ENCODE peak calls at places on chromosomes 1 and 21, in four cellular contexts. X is left ventricle myocardium inferior, R is esophagus squamous epithelium, B is Peyer's patch. E is an unnamed sample.

GRCh38 chr1:200453544-200453905 is 43.7 kb upstream of the ZNF281 start:
- DNase-seq in R (no peak), X (no peak), B (no peak), E (no peak)

GRCh38 chr1:65844990-65845757 is 52.5 kb downstream of the PDE4B start:
- DNase-seq in B (no peak), X (no peak), R (no peak), E (no peak)

GRCh38 chr1:243609698-243610097 is 240.3 kb downstream of the AKT3 start:
- DNase-seq in R (no peak), B (no peak), X (no peak), E (no peak)

GRCh38 chr21:31180256-31181088 is 142.2 kb upstream of the KRTAP19-8 start:
- DNase-seq in X (no peak), B (no peak), R (no peak), E (no peak)

GRCh38 chr1:110478886-110479285 is 27.9 kb downstream of the PROK1 start:
- DNase-seq in R (no peak), B (no peak), X (no peak), E (no peak)

GRCh38 chr1:85581802-85582686 is 1.5 kb downstream of the CCN1 start:
- DNase-seq in B (no peak), R (no peak), X (peak; percentile 22), E (peak; percentile 77)

GRCh38 chr1:9840176-9840575 is 16.4 kb upstream of the CLSTN1 start:
- DNase-seq in R (no peak), X (peak; percentile 3), B (no peak), E (no peak)

GRCh38 chr1:213375002-213375401 is 324.0 kb downstream of the RPS6KC1 start:
- DNase-seq in B (no peak), R (no peak), X (no peak), E (no peak)

GRCh38 chr1:115478933-115479551 is 141.0 kb upstream of the NGF start:
- DNase-seq in X (no peak), B (no peak), R (no peak), E (no peak)

GRCh38 chr1:24379733-24380315 is 33.8 kb downstream of the STPG1 start:
- DNase-seq in R (no peak), B (no peak), X (no peak), E (no peak)

GRCh38 chr1:4915159-4915558 is 260.8 kb downstream of the AJAP1 start:
- DNase-seq in R (no peak), B (no peak), X (no peak), E (no peak)

GRCh38 chr1:87715052-87715451 is 386.4 kb downstream of the LMO4 start:
- DNase-seq in B (no peak), X (no peak), R (no peak), E (no peak)

GRCh38 chr1:22237433-22238093 is 94.7 kb upstream of the WNT4 start:
- DNase-seq in B (no peak), X (no peak), R (no peak), E (no peak)

GRCh38 chr21:38804030-38804616 is 1.6 kb upstream of the ETS2 start:
- DNase-seq in B (no peak), X (no peak), R (no peak), E (no peak)

GRCh38 chr1:178939328-178939727 is 68.5 kb upstream of the ANGPTL1 start:
- DNase-seq in R (no peak), X (no peak), B (no peak), E (peak; percentile 49)

GRCh38 chr1:113904292-113904673 is 316 bp downstream of the AP4B1 start:
- DNase-seq in B (no peak), R (no peak), X (no peak), E (no peak)

GRCh38 chr1:46342084-46342656 is 1.6 kb downstream of the NSUN4 start:
- DNase-seq in X (no peak), B (no peak), R (no peak), E (no peak)

GRCh38 chr21:31537872-31538576 is 121.5 kb upstream of the SOD1 start:
- DNase-seq in R (no peak), B (no peak), X (no peak), E (no peak)

GRCh38 chr21:38477241-38477640 is 21.0 kb downstream of the ERG start:
- DNase-seq in R (no peak), B (no peak), X (no peak), E (no peak)

GRCh38 chr1:167669209-167670139 is 39.4 kb downstream of the RCSD1 start:
- DNase-seq in X (no peak), R (no peak), B (no peak), E (no peak)

GRCh38 chr1:52032785-52033131 is 852 bp downstream of the KTI12 start:
- DNase-seq in B (peak; percentile 30), X (peak; percentile 18), R (no peak), E (peak; percentile 73)

GRCh38 chr21:39874759-39875158 is 7.5 kb downstream of the PCP4 start:
- DNase-seq in X (no peak), R (no peak), B (no peak), E (no peak)

GRCh38 chr21:35583566-35584216 is 476.6 kb downstream of the SETD4 start:
- DNase-seq in R (no peak), X (no peak), B (no peak), E (no peak)

GRCh38 chr1:231000201-231000600 is 21.3 kb downstream of the ARV1 start:
- DNase-seq in B (no peak), R (no peak), X (no peak), E (no peak)

GRCh38 chr1:231001892-231002291 is 23.0 kb downstream of the ARV1 start:
- DNase-seq in B (no peak), X (no peak), R (no peak), E (no peak)

GRCh38 chr1:230994860-230995259 is 16.0 kb downstream of the ARV1 start:
- DNase-seq in B (no peak), R (no peak), X (no peak), E (no peak)

DNA sequence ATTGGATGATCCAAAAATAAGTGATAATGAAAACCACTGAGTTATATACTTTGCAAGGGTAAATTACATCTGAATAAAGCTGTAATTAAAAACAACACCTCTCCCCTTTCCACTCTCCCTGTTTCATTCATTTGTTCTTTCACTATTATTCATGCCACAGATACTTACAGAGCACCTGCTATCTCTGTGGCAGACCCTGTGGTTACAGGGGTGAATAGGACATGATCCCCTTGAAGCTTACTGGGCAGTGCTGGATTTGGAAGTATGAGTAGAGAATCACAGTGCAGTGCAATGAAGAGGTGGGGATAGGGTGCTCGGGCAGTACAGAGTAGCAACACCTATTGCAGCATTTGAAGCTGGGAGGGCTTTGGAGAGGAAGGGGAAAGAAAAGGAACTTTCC is 21.7 kb downstream of the ARV1 start:
- DNase-seq in B (no peak), X (no peak), R (no peak), E (no peak)
- H3K36me3 ChIP-seq in B (no peaks in the 10 kb centered on the region), X (peaks cover 72% of the 10 kb centered on the region), R (peaks cover 18% of the 10 kb centered on the region), E (peaks cover 53% of the 10 kb centered on the region)

GRCh38 chr1:201469645-201470074 is 672 bp upstream of the PHLDA3 start:
- DNase-seq in B (no peak), X (no peak), R (no peak), E (no peak)

GRCh38 chr1:201468844-201469644 is at the start of gene PHLDA3:
- DNase-seq in X (peak; percentile 89), R (no peak), B (peak; percentile 30), E (peak; percentile 94)

GRCh38 chr1:201466492-201466891 is 2.5 kb downstream of the PHLDA3 start:
- DNase-seq in X (no peak), R (no peak), B (no peak), E (no peak)

GRCh38 chr1:201470581-201470980 is 1.6 kb upstream of the PHLDA3 start:
- DNase-seq in B (no peak), R (no peak), X (no peak), E (no peak)

GRCh38 chr1:201468501-201468843 is 516 bp downstream of the PHLDA3 start:
- DNase-seq in X (peak; percentile 36), R (no peak), B (no peak), E (no peak)
- TF ChIP-seq CTCF in X (no peak), R (no peak), B (no peak), E (no peak)

GRCh38 chr1:218659911-218660677 is 315.0 kb downstream of the TGFB2 start:
- DNase-seq in R (no peak), X (no peak), B (no peak), E (no peak)
- H3K27ac ChIP-seq in R (no peak overlapping the region), X (no peak overlapping the region), B (no peak overlapping the region), E (peak overlapping the region; percentile 52)

DNA sequence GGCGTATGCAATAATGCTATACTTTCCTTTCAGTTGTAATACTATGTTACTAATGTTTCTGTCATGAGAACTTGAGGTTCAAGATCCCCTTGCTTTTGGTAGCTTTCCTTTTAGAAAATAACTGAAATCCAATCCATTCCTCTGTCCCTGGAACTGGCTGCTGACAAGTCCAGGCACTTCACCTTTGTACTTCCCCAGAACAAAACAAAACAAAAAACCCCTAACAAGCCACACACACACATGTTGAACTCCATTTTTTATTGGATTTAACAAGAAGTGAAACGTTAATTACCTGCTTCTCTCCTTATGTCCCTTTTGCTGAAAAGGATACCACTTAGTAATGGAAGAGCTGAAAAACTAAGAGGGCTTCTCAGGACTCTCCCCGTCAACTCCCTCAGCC is 26.1 kb upstream of the SDC3 start:
- DNase-seq in X (no peak), B (no peak), R (no peak), E (no peak)
- H3K36me3 ChIP-seq in X (peaks cover 68% of the 10 kb centered on the region), B (peaks cover 6% of the 10 kb centered on the region), R (peaks cover 14% of the 10 kb centered on the region), E (peaks cover 54% of the 10 kb centered on the region)

GRCh38 chr1:147812799-147813198 is 52.4 kb upstream of the GJA5 start:
- DNase-seq in R (no peak), B (no peak), X (no peak), E (no peak)

GRCh38 chr1:147811751-147812150 is 51.3 kb upstream of the GJA5 start:
- DNase-seq in R (no peak), B (no peak), X (no peak), E (no peak)

GRCh38 chr1:147820898-147821297 is 60.5 kb upstream of the GJA5 start:
- DNase-seq in B (no peak), R (no peak), X (no peak), E (no peak)

GRCh38 chr1:147811273-147811672 is 50.9 kb upstream of the GJA5 start:
- DNase-seq in X (no peak), R (no peak), B (no peak), E (no peak)

GRCh38 chr1:147815503-147815902 is 55.1 kb upstream of the GJA5 start:
- DNase-seq in R (no peak), B (no peak), X (no peak), E (no peak)
- TF ChIP-seq CTCF in R (no peak), B (no peak), X (peak; percentile 25), E (no peak)

GRCh38 chr21:45318146-45318555 is 30.5 kb upstream of the POFUT2 start:
- DNase-seq in B (no peak), X (no peak), R (no peak), E (no peak)
- H3K27ac ChIP-seq in B (peak overlapping the region; percentile 74), X (peak overlapping the region; percentile 87), R (peak overlapping the region; percentile 70), E (peak overlapping the region; percentile 96)

DNA sequence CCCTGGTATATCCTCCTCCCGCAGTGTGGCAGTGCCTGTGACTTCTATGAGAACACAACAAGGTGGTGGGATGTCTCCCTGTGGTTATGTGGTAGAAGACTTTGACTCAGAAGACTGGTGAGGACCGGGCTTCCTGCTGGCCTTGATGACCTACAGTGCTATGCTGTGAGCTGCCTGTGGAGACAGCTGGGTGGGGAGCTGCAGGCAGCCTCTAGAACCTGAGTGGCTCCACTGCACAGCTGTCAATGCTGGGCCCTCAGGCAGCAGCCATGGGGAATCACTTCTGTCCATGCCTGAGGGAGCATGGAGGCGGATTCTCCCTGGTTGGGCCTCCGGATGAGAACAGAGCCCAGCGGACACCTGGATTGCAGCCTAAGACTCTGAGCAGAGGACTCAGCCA is 14.9 kb downstream of the SLC1A7 start:
- DNase-seq in R (no peak), X (no peak), B (no peak), E (peak; percentile 42)
- H3K36me3 ChIP-seq in R (no peaks in the 10 kb centered on the region), X (no peaks in the 10 kb centered on the region), B (no peaks in the 10 kb centered on the region), E (no peaks in the 10 kb centered on the region)

GRCh38 chr1:41795205-41795762 is 123.4 kb downstream of the HIVEP3 start:
- DNase-seq in X (no peak), B (no peak), R (no peak), E (no peak)
- TF ChIP-seq CTCF in X (peak; percentile 48), B (no peak), R (peak; percentile 23), E (no peak)